ENCODE peak calls at places on chromosome 15, in four cellular contexts. O, M, N and T are unnamed samples.

GRCh38 chr15:100438570-100438969 is 90.2 kb downstream of the CERS3 start:
- DNase-seq in O (peak; percentile 49), M (no peak), N (peak; percentile 90), T (peak; percentile 4)

GRCh38 chr15:66730168-66731014 is 28.4 kb downstream of the SMAD6 start:
- DNase-seq in O (no peak), M (no peak), N (no peak), T (no peak)

GRCh38 chr15:81223346-81223971 is 26.8 kb downstream of the IL16 start:
- DNase-seq in N (no peak), O (no peak), M (no peak), T (no peak)

GRCh38 chr15:33013827-33014445 is 180.6 kb downstream of the FMN1 start:
- DNase-seq in N (no peak), M (peak; percentile 23), O (no peak), T (peak; percentile 50)

GRCh38 chr15:45100884-45101622 is 12.9 kb downstream of the DUOX2 start:
- DNase-seq in O (no peak), N (no peak), M (no peak), T (no peak)

GRCh38 chr15:100572362-100572983 is 29.5 kb downstream of the LINS1 start:
- DNase-seq in N (peak; percentile 11), M (peak; percentile 7), O (no peak), T (peak; percentile 11)

GRCh38 chr15:66497502-66498455 is at the start of gene SNAPC5:
- DNase-seq in M (peak; percentile 92), N (peak; percentile 98), O (peak; percentile 96), T (peak; percentile 93)

GRCh38 chr15:33066584-33066983 is 127.9 kb downstream of the FMN1 start:
- DNase-seq in M (no peak), O (no peak), N (no peak), T (no peak)

GRCh38 chr15:96297783-96298182 is 32.7 kb upstream of the NR2F2 start:
- DNase-seq in M (no peak), N (no peak), O (no peak), T (no peak)

GRCh38 chr15:88645171-88646087 is 6.6 kb downstream of the ISG20 start:
- DNase-seq in O (no peak), N (no peak), M (no peak), T (no peak)

GRCh38 chr15:52483712-52484111 is 45.0 kb downstream of the MYO5A start:
- DNase-seq in N (no peak), O (no peak), M (no peak), T (no peak)

GRCh38 chr15:89991312-89991711 is 9.8 kb upstream of the ZNF710 start:
- DNase-seq in N (no peak), O (no peak), M (no peak), T (no peak)

GRCh38 chr15:25249236-25250010 is 189.4 kb downstream of the UBE3A start:
- DNase-seq in N (no peak), M (no peak), O (no peak), T (no peak)

GRCh38 chr15:76098685-76099084 is 38.9 kb downstream of the TMEM266 start:
- DNase-seq in M (no peak), O (no peak), N (peak; percentile 60), T (no peak)

GRCh38 chr15:25061808-25062550 is 107.2 kb downstream of the SNRPN start:
- DNase-seq in N (no peak), O (peak; percentile 1), M (no peak), T (no peak)

GRCh38 chr15:70412717-70413266 is 315.1 kb upstream of the TLE3 start:
- DNase-seq in M (no peak), O (no peak), N (no peak), T (no peak)

GRCh38 chr15:29132110-29132420 is 137.6 kb downstream of the NSMCE3 start:
- DNase-seq in M (no peak), N (no peak), O (no peak), T (no peak)

GRCh38 chr15:99631256-99631655 is 65.5 kb downstream of the MEF2A start:
- DNase-seq in M (no peak), O (no peak), N (no peak), T (peak; percentile 40)

GRCh38 chr15:69729167-69729748 is 276.6 kb downstream of the RPLP1 start:
- DNase-seq in O (peak; percentile 48), N (peak; percentile 27), M (peak; percentile 31), T (peak; percentile 53)

GRCh38 chr15:70442616-70443321 is 320.6 kb downstream of the UACA start:
- DNase-seq in N (no peak), M (no peak), O (no peak), T (no peak)

GRCh38 chr15:49855917-49856637 is 235.2 kb downstream of the DTWD1 start:
- DNase-seq in O (peak; percentile 47), M (peak; percentile 97), N (no peak), T (no peak)

GRCh38 chr15:69133862-69134519 is 26.4 kb upstream of the GLCE start:
- DNase-seq in N (no peak), M (no peak), O (no peak), T (no peak)

GRCh38 chr15:36589971-36590370 is 10.5 kb downstream of the CDIN1 start:
- DNase-seq in M (no peak), N (no peak), O (no peak), T (no peak)

GRCh38 chr15:78149805-78150751 is 916 bp downstream of the IDH3A start:
- DNase-seq in N (no peak), M (no peak), O (no peak), T (peak; percentile 54)

GRCh38 chr15:71792521-71792920 is 17.8 kb upstream of the NR2E3 start:
- DNase-seq in M (no peak), N (no peak), O (no peak), T (no peak)

GRCh38 chr15:89898628-89899302 is 5.0 kb upstream of the AP3S2 start:
- DNase-seq in O (no peak), N (peak; percentile 69), M (peak; percentile 39), T (peak; percentile 61)